ENCODE peak calls at places on chromosomes 7 and 10, in five cellular contexts. G is HCT116; S is psoas muscle; H is naive thymus-derived CD4-positive, alpha-beta T cell; N is ovary. I is an unnamed sample.
A peak's percentile ranks its signal among the peaks of the same experiment; 100 is the strongest.

GRCh38 chr7:156544919-156545715 is 95.5 kb upstream of the RNF32 start:
- DNase-seq in H (no peak), S (no peak), G (no peak), N (no peak), I (no peak)

GRCh38 chr7:30965883-30966282 is 2.1 kb downstream of the GHRHR start:
- DNase-seq in N (no peak), S (no peak), G (no peak), H (no peak), I (no peak)

GRCh38 chr10:56470701-56471100 is 109.6 kb upstream of the ZWINT start:
- DNase-seq in S (no peak), H (no peak), N (no peak), G (no peak), I (no peak)

GRCh38 chr10:81219758-81220157 is 655.2 kb upstream of the NRG3 start:
- DNase-seq in S (no peak), H (no peak), N (no peak), G (no peak), I (no peak)

GRCh38 chr10:129771576-129772471 is 192.2 kb downstream of the EBF3 start:
- DNase-seq in H (no peak), S (no peak), G (no peak), N (no peak), I (no peak)

GRCh38 chr7:29262191-29262917 is 67.8 kb downstream of the CHN2 start:
- DNase-seq in N (no peak), H (no peak), S (no peak), G (no peak), I (no peak)

GRCh38 chr10:88245974-88246511 is 337.1 kb downstream of the RNLS start:
- DNase-seq in H (no peak), G (no peak), N (no peak), S (no peak), I (no peak)

GRCh38 chr10:104020020-104020419 is 53.1 kb downstream of the SLK start:
- DNase-seq in H (no peak), S (no peak), N (no peak), G (no peak), I (no peak)

GRCh38 chr7:23333671-23334246 is 34.6 kb downstream of the MALSU1 start:
- DNase-seq in G (no peak), S (peak; percentile 47), H (no peak), N (no peak), I (no peak)

GRCh38 chr7:152583006-152583405 is 92.9 kb downstream of the XRCC2 start:
- DNase-seq in S (no peak), G (no peak), N (no peak), H (no peak), I (no peak)

GRCh38 chr10:122515588-122516231 is 44.8 kb upstream of the DMBT1 start:
- DNase-seq in S (no peak), N (no peak), H (no peak), G (no peak), I (peak; percentile 57)

GRCh38 chr10:132381726-132382125 is 15.3 kb upstream of the PWWP2B start:
- DNase-seq in S (no peak), G (no peak), N (no peak), H (no peak), I (no peak)

GRCh38 chr10:110192552-110192951 is 14.9 kb upstream of the MXI1 start:
- DNase-seq in N (no peak), H (no peak), S (no peak), G (no peak), I (no peak)

GRCh38 chr7:42010751-42011150 is 226.3 kb downstream of the GLI3 start:
- DNase-seq in S (no peak), N (no peak), G (no peak), H (no peak), I (no peak)

GRCh38 chr10:43806851-43807640 is 158.4 kb upstream of the ZNF32 start:
- DNase-seq in S (no peak), H (no peak), N (no peak), G (no peak), I (no peak)

DNA sequence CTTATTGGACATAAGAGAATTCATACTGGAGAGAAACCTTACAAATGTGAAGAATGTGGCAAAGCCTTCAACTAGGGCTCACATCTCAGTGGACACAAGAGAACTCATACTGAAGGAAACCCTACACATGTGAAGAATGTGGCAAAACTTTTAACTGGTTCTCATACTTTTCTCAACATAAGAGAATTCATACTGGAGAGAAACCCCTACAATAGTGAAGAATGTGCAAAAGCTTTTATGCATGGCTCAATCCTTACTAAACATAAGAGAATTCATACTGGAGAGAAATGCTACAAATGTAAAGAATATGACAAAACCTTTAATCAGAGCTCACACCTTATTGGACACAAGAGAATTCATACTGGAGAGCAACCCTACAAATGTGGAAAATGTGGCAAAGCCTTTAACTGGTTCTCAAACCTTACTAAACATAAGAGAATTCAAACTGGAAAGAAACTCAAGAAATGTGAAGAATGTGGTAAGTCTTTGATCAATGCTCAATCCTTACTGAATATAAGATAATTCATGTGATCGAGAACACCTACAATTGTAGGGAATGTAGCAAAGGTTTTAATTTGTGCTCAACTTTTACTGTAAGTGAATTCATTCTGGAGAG is 121.8 kb upstream of the ZNF722 start:
- DNase-seq in H (no peak), S (no peak), N (no peak), G (no peak), I (no peak)
- H3K9me3 ChIP-seq in H (peaks cover 11% of the 10 kb centered on the region), S (peaks cover 54% of the 10 kb centered on the region), N (peaks cover 3% of the 10 kb centered on the region), G (peaks cover 29% of the 10 kb centered on the region), I (peaks cover 12% of the 10 kb centered on the region)

GRCh38 chr7:157667731-157668130 is 330.9 kb downstream of the DNAJB6 start:
- DNase-seq in G (no peak), S (no peak), H (no peak), N (no peak), I (no peak)

GRCh38 chr7:157668221-157668883 is 331.5 kb downstream of the DNAJB6 start:
- DNase-seq in N (no peak), S (no peak), G (no peak), H (no peak), I (no peak)

GRCh38 chr7:157670490-157671357 is 333.9 kb downstream of the DNAJB6 start:
- DNase-seq in H (no peak), N (no peak), G (no peak), S (no peak), I (no peak)

GRCh38 chr7:157669768-157670345 is 333.1 kb downstream of the DNAJB6 start:
- DNase-seq in N (no peak), H (no peak), S (no peak), G (no peak), I (no peak)

DNA sequence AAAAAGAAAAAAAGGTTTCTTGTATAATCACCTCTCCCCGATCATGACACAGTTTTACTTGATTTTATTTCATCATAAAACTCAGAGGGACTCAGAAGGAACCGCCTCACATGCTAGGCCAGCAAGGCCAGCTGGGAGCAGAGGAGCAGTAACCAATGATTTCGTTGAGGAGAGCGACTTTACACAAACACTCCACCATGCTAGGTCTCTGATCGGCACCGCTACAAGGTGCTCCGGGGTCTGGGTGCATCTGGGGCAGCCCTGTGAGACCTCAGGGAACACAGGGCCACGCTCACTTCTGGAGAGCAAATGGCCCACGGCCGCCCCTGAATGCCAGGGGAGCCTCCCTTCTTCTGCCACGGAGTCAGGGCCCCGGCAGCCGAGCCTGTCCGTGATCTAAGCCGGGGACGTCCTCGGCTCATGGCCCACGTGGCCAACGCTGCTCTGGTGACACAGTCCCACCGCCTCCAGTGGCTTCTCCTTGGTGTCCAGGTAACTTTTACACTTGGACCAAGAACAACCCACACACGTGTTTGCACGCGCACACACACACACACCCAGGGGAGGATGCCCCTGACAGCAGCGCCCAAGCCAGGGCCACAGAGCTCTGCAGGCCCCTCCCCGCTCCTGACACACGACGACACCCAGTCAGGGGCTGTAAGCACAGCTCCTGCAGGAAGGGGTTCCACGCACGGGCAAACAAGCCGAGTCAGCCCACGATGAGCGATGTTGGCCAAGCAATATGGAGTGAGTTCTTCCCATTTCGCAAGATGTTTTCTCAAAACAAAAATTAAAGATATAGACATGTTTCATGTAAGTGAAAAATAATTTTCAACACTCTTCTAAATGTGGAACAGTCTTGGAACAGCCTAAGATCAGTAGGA is 332.3 kb downstream of the DNAJB6 start:
- DNase-seq in N (no peak), G (no peak), S (no peak), H (no peak), I (no peak)
- H3K9me3 ChIP-seq in N (no peaks in the 10 kb centered on the region), G (no peaks in the 10 kb centered on the region), S (no peaks in the 10 kb centered on the region), H (no peaks in the 10 kb centered on the region), I (no peaks in the 10 kb centered on the region)

GRCh38 chr10:21826725-21827124 is 176.8 kb downstream of the DNAJC1 start:
- DNase-seq in H (no peak), N (no peak), G (no peak), S (no peak), I (no peak)
- H3K9me3 ChIP-seq in H (no peaks in the 10 kb centered on the region), N (no peaks in the 10 kb centered on the region), G (peaks cover 15% of the 10 kb centered on the region), S (peaks cover 52% of the 10 kb centered on the region), I (peaks cover 22% of the 10 kb centered on the region)

DNA sequence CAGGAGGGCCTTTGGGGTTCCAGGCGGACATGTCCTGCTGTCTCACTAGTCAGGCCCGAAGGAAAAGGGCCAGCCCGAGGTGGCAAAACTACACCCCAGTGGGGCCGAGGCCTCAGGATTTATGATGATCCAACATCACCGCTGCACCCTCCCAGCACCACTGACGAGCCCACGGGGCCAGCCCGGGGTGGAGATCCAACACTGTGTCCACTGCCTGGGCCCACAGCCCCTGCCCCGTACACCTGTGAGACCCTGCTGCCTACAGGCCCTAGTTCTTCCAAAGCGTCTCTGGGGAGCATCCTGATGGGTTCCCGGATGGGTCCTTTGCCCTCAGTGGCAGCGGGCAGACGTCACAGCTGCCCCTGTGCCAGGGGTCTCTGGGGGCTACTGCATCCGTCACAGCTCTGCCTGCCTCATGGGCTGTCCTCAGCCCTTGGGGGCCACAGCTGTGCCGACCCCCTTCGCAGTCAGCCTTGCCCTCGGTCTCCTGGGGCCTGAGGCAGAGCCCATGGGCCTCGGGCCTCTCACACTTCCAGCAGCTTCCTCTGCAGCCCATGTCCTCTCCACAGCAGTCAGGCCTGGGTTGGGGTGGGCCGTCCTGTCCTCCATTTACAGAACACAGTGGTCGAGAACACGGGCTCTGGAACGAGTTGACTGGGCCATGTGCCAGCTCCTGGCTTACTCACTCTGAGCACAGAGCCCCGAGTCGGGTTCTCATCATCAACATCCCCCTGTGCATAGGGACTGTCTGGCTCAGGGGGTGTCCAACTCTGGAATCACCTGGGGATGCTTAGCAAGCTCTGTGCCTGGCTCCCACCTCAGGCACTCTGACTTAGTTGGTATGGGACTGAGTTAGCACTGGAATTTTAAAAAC is 64.9 kb downstream of the FOXL3 start:
- DNase-seq in H (no peak), S (no peak), G (no peak), N (no peak), I (no peak)
- H3K9me3 ChIP-seq in H (no peaks in the 10 kb centered on the region), S (peaks cover 9% of the 10 kb centered on the region), G (peaks cover 12% of the 10 kb centered on the region), N (no peaks in the 10 kb centered on the region), I (no peaks in the 10 kb centered on the region)

DNA sequence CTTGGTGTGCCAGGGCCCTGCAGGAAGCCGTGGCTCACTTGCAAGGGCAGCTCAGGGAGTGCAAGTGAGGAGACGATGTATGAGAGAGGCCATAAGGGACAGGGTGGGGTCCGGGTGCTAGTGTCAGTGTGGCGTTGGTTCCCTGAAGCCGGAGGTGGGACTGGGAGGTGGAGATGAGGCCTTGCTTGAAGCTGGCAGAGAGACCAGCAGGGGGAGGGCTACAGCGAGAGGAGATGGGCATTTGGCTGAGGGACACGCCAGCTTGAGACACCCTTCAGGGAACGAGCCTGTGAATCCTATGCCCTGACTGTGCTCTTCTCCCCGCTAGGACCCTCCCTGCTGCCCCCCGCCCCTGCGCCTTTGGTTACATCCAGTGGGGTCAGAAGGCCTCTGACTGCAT is 529.1 kb downstream of the TCERG1L start:
- DNase-seq in S (no peak), H (no peak), N (no peak), G (no peak), I (no peak)
- H3K9me3 ChIP-seq in S (no peaks in the 10 kb centered on the region), H (no peaks in the 10 kb centered on the region), N (no peaks in the 10 kb centered on the region), G (no peaks in the 10 kb centered on the region), I (no peaks in the 10 kb centered on the region)

I was measured in T-helper 17 cell.